ENCODE peak calls at places on chromosomes 7 and 10, in four cellular contexts. One of them, this sample, is unnamed.

GRCh38 chr7:131039355-131039762 is 288.3 kb upstream of the MKLN1 start:
- DNase-seq in uterus: no peak
- DNase-seq in A549: no peak
- DNase-seq in esophagus squamous epithelium: no peak
- DNase-seq in this sample: no peak

GRCh38 chr7:115475774-115476407 is 554.0 kb downstream of the MDFIC start:
- DNase-seq in uterus: no peak
- DNase-seq in esophagus squamous epithelium: no peak
- DNase-seq in A549: no peak
- DNase-seq in this sample: no peak

GRCh38 chr7:50281680-50282445 is 22.7 kb upstream of the IKZF1 start:
- DNase-seq in uterus: no peak
- DNase-seq in esophagus squamous epithelium: no peak
- DNase-seq in A549: no peak
- DNase-seq in this sample: no peak

GRCh38 chr10:5018150-5018549 is 14.5 kb upstream of the AKR1C2 start:
- DNase-seq in esophagus squamous epithelium: no peak
- DNase-seq in uterus: no peak
- DNase-seq in A549: no peak
- DNase-seq in this sample: no peak

GRCh38 chr10:26242752-26243151 is 26.2 kb downstream of the GAD2 start:
- DNase-seq in esophagus squamous epithelium: no peak
- DNase-seq in uterus: no peak
- DNase-seq in A549: no peak
- DNase-seq in this sample: no peak

GRCh38 chr10:5317547-5318107 is 47.1 kb upstream of the UCN3 start:
- DNase-seq in A549: peak
- DNase-seq in uterus: no peak
- DNase-seq in esophagus squamous epithelium: no peak
- DNase-seq in this sample: peak

GRCh38 chr10:121129266-121129665 is 278.1 kb downstream of the WDR11 start:
- DNase-seq in esophagus squamous epithelium: no peak
- DNase-seq in A549: no peak
- DNase-seq in uterus: no peak
- DNase-seq in this sample: no peak

GRCh38 chr10:89478085-89478738 is 57.2 kb downstream of the SLC16A12 start:
- DNase-seq in esophagus squamous epithelium: no peak
- DNase-seq in uterus: no peak
- DNase-seq in A549: peak
- DNase-seq in this sample: no peak

GRCh38 chr7:85770332-85770731 is 583.5 kb upstream of the SEMA3D start:
- DNase-seq in A549: no peak
- DNase-seq in uterus: no peak
- DNase-seq in esophagus squamous epithelium: no peak
- DNase-seq in this sample: no peak

GRCh38 chr7:67738958-67739357 is 742.3 kb downstream of the TYW1 start:
- DNase-seq in A549: peak
- DNase-seq in uterus: no peak
- DNase-seq in esophagus squamous epithelium: no peak
- DNase-seq in this sample: no peak

GRCh38 chr10:95728535-95728934 is 27.4 kb upstream of the ENTPD1 start:
- DNase-seq in A549: no peak
- DNase-seq in esophagus squamous epithelium: no peak
- DNase-seq in uterus: no peak
- DNase-seq in this sample: no peak

GRCh38 chr10:29344073-29344820 is 55.4 kb downstream of the LYZL1 start:
- DNase-seq in esophagus squamous epithelium: no peak
- DNase-seq in A549: no peak
- DNase-seq in uterus: no peak
- DNase-seq in this sample: no peak

GRCh38 chr7:73833251-73833919 is 2.6 kb downstream of the CLDN4 start:
- DNase-seq in uterus: no peak
- DNase-seq in esophagus squamous epithelium: no peak
- DNase-seq in A549: peak
- DNase-seq in this sample: no peak

GRCh38 chr7:3591150-3591549 is 290.1 kb downstream of the SDK1 start:
- DNase-seq in esophagus squamous epithelium: no peak
- DNase-seq in uterus: no peak
- DNase-seq in A549: no peak
- DNase-seq in this sample: no peak

GRCh38 chr10:52066383-52066782 is 247.7 kb upstream of the DKK1 start:
- DNase-seq in uterus: no peak
- DNase-seq in A549: peak
- DNase-seq in esophagus squamous epithelium: no peak
- DNase-seq in this sample: no peak

GRCh38 chr7:137923380-137923779 is 76.6 kb upstream of the DGKI start:
- DNase-seq in A549: peak
- DNase-seq in uterus: no peak
- DNase-seq in esophagus squamous epithelium: no peak
- DNase-seq in this sample: no peak

GRCh38 chr10:6091630-6092029 is 2.8 kb downstream of the RBM17 start:
- DNase-seq in A549: no peak
- DNase-seq in esophagus squamous epithelium: no peak
- DNase-seq in uterus: no peak
- DNase-seq in this sample: no peak

GRCh38 chr7:74511360-74511759 is 57.7 kb downstream of the GTF2IRD1 start:
- DNase-seq in A549: no peak
- DNase-seq in uterus: no peak
- DNase-seq in esophagus squamous epithelium: no peak
- DNase-seq in this sample: no peak

GRCh38 chr7:98286093-98286525 is 4.6 kb downstream of the BRI3 start:
- DNase-seq in esophagus squamous epithelium: no peak
- DNase-seq in A549: peak
- DNase-seq in uterus: peak
- DNase-seq in this sample: no peak

GRCh38 chr7:148747274-148747673 is 48.6 kb downstream of the CUL1 start:
- DNase-seq in esophagus squamous epithelium: no peak
- DNase-seq in A549: peak
- DNase-seq in uterus: no peak
- DNase-seq in this sample: no peak

GRCh38 chr10:57864789-57865676 is 402.7 kb downstream of the IPMK start:
- DNase-seq in uterus: no peak
- DNase-seq in esophagus squamous epithelium: no peak
- DNase-seq in A549: peak
- DNase-seq in this sample: no peak

GRCh38 chr10:78236416-78237015 is 202.9 kb downstream of the RPS24 start:
- DNase-seq in uterus: no peak
- DNase-seq in A549: no peak
- DNase-seq in esophagus squamous epithelium: no peak
- DNase-seq in this sample: no peak

GRCh38 chr7:47759056-47759706 is 177.3 kb upstream of the TNS3 start:
- DNase-seq in esophagus squamous epithelium: no peak
- DNase-seq in uterus: no peak
- DNase-seq in A549: peak
- DNase-seq in this sample: no peak

GRCh38 chr7:41117431-41117830 is 585.5 kb downstream of the INHBA start:
- DNase-seq in uterus: no peak
- DNase-seq in A549: no peak
- DNase-seq in esophagus squamous epithelium: no peak
- DNase-seq in this sample: no peak

GRCh38 chr10:83991986-83992753 is 147.1 kb upstream of the GHITM start:
- DNase-seq in uterus: no peak
- DNase-seq in esophagus squamous epithelium: no peak
- DNase-seq in A549: peak
- DNase-seq in this sample: peak

GRCh38 chr7:159120540-159120919 is 24.1 kb downstream of the VIPR2 start:
- DNase-seq in A549: no peak
- DNase-seq in uterus: peak
- DNase-seq in esophagus squamous epithelium: no peak
- DNase-seq in this sample: no peak

GRCh38 chr7:5454485-5454884 is 30.9 kb upstream of the TNRC18 start:
- DNase-seq in A549: no peak
- DNase-seq in esophagus squamous epithelium: no peak
- DNase-seq in uterus: no peak
- DNase-seq in this sample: no peak

GRCh38 chr7:46411236-46411635 is 490.2 kb upstream of the IGFBP3 start:
- DNase-seq in esophagus squamous epithelium: no peak
- DNase-seq in uterus: no peak
- DNase-seq in A549: no peak
- DNase-seq in this sample: no peak

GRCh38 chr10:132918617-132919373 is 23.6 kb downstream of the CFAP46 start:
- DNase-seq in esophagus squamous epithelium: no peak
- DNase-seq in A549: no peak
- DNase-seq in uterus: no peak
- DNase-seq in this sample: no peak

GRCh38 chr10:75400769-75401568 is 595 bp downstream of the ZNF503 start:
- DNase-seq in A549: peak
- DNase-seq in uterus: peak
- DNase-seq in esophagus squamous epithelium: no peak
- DNase-seq in this sample: peak

GRCh38 chr10:56823849-56824248 is 462.8 kb upstream of the ZWINT start:
- DNase-seq in esophagus squamous epithelium: no peak
- DNase-seq in A549: peak
- DNase-seq in uterus: no peak
- DNase-seq in this sample: no peak

GRCh38 chr7:44727346-44728262 is 21.0 kb upstream of the ZMIZ2 start:
- DNase-seq in esophagus squamous epithelium: no peak
- DNase-seq in uterus: no peak
- DNase-seq in A549: no peak
- DNase-seq in this sample: no peak

GRCh38 chr7:104852386-104852785 is 161.6 kb upstream of the KMT2E start:
- DNase-seq in esophagus squamous epithelium: no peak
- DNase-seq in A549: no peak
- DNase-seq in uterus: no peak
- DNase-seq in this sample: no peak

GRCh38 chr7:128343554-128344430 is at the start of gene RBM28:
- DNase-seq in esophagus squamous epithelium: peak
- DNase-seq in A549: peak
- DNase-seq in uterus: peak
- DNase-seq in this sample: peak
- TF ChIP-seq POLR2A in esophagus squamous epithelium: peak
- TF ChIP-seq POLR2A in A549: peak
- TF ChIP-seq POLR2A in uterus: no peak
- TF ChIP-seq POLR2A in this sample: peak

DNA sequence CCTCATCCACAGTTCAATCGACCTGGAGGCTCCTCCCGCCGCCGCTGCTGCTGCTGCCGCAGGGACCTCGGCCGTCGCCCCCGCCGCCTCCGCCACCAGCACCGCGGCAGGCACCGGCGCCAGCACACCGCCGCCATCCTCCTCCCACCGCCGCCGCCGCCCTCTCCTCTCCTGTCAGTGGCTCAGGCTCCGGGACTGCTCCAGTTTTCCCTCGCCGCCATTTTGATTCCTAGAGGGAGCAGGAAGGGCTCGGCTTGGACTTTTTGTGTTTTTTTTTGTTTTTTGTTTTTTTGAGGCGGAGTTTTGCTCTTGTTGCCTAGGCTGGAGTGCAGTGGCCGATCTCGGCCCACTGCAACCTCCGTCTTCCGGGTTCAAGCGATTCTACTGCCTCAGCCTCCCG is 3.0 kb upstream of the MCM10 start:
- DNase-seq in A549: no peak
- DNase-seq in uterus: no peak
- DNase-seq in esophagus squamous epithelium: no peak
- DNase-seq in this sample: no peak
- TF ChIP-seq POLR2A in A549: no peak
- TF ChIP-seq POLR2A in uterus: no peak
- TF ChIP-seq POLR2A in esophagus squamous epithelium: no peak
- TF ChIP-seq POLR2A in this sample: no peak

GRCh38 chr7:75611557-75612178 is 119.5 kb downstream of the SPDYE5 start:
- DNase-seq in uterus: peak
- DNase-seq in esophagus squamous epithelium: no peak
- DNase-seq in A549: no peak
- DNase-seq in this sample: peak
- TF ChIP-seq POLR2A in uterus: no peak
- TF ChIP-seq POLR2A in esophagus squamous epithelium: no peak
- TF ChIP-seq POLR2A in A549: no peak
- TF ChIP-seq POLR2A in this sample: peak

DNA sequence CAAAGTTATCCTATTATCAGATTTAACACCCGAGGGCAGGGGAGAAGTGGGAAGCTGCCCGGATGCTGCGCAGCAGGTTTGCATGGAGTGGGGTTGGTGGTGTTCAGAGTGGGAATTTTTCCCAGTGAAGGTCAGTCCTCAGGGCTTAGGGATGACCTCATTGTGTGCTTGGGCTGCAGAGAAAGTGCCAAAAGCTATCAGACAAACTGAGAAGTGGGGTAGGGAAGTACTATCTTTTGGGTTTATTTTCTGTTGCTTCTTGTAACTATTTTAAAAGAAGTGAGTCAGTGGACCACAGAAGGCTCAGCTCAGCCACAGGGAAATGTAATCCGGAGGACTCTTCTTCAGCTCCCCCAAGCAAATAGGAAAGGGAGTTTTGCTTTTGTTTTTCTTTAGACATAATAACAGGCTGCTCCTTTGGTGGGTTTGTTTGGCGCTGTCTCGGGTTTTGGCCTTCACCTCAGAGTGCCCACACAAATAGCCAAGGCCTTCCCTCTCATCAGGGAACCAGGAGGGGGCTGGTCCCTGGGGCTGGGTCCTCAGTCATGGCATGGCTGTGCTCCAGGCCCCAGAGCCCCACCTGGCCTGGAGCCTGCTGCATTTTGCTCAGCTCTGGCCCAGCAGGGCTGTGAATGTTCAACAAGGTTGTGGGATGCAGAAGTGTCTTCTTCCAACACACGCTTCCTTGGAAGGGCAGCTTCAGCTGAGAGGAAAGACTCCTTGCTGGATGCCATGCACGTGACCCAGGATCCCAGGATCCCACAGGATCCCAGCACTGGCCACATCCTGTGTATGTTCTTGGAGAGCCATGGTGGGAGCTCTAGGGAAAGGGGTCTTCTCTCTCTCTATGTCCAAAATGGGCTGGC is 5.4 kb upstream of the FAM170B start:
- DNase-seq in uterus: no peak
- DNase-seq in esophagus squamous epithelium: no peak
- DNase-seq in A549: no peak
- DNase-seq in this sample: no peak
- TF ChIP-seq POLR2A in uterus: no peak
- TF ChIP-seq POLR2A in esophagus squamous epithelium: no peak
- TF ChIP-seq POLR2A in A549: no peak
- TF ChIP-seq POLR2A in this sample: no peak

DNA sequence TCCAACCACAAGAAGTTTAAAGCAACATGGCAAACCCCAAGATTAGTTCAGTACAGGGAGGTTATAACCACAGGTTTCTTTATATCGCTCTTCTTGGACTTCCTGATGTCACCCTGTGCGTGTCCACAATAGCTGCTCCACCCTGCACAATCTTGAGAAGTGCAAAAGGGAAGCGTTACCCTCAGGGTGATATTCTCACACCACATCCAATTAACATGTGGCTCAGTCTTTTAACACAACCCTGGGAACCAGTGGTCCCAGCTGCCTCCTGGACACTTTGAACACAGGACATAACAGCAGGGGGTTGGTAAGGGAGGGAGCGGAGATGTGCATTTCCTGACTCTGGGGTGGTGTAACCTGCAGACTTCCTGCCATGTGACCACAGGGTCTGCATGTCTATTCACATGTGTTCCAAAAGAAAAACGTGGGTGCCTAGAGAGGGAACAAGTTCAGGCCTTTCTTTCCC is 64.6 kb downstream of the GSAP start:
- DNase-seq in A549: no peak
- DNase-seq in uterus: no peak
- DNase-seq in esophagus squamous epithelium: no peak
- DNase-seq in this sample: no peak
- TF ChIP-seq POLR2A in A549: no peak
- TF ChIP-seq POLR2A in uterus: no peak
- TF ChIP-seq POLR2A in esophagus squamous epithelium: no peak
- TF ChIP-seq POLR2A in this sample: no peak